ENCODE peak calls at places on chromosome X, in ten cellular contexts. L is aorta; R is SK-N-SH; D is NT2/D1; S is CD8-positive, alpha-beta T cell; O is upper lobe of right lung; J is ascending aorta; F is ovary; X is naive thymus-derived CD4-positive, alpha-beta T cell; Y is gastrocnemius medialis. A is an unnamed sample. For H3K9me3 and H3K4me1, the result is how much of the 10 kb centered on the place peaks cover.

GRCh38 chrX:129495941-129496340 is 27.3 kb downstream of the SMARCA1 start:
- DNase-seq in S (no peak), X (no peak), D (no peak), F (no peak), L (no peak), Y (no peak), J (no peak), R (no peak), O (no peak), A (no peak)

GRCh38 chrX:103360092-103360491 is 3.8 kb downstream of the TCEAL9 start:
- DNase-seq in L (no peak), J (no peak), X (no peak), F (no peak), R (peak), S (no peak), Y (no peak), O (no peak), D (no peak), A (no peak)

GRCh38 chrX:123920065-123920785 is 41.3 kb upstream of the STAG2 start:
- DNase-seq in X (no peak), F (no peak), S (no peak), L (no peak), R (no peak), J (no peak), O (no peak), D (no peak), Y (no peak), A (no peak)

GRCh38 chrX:129318375-129318774 is 204.9 kb downstream of the SMARCA1 start:
- DNase-seq in S (no peak), O (no peak), L (no peak), F (no peak), Y (no peak), R (peak), J (no peak), X (no peak), D (no peak), A (no peak)

GRCh38 chrX:48474127-48474526 is 1.9 kb upstream of the FTSJ1 start:
- DNase-seq in J (no peak), D (no peak), L (no peak), O (no peak), Y (no peak), R (peak), S (no peak), X (no peak), F (no peak), A (no peak)

GRCh38 chrX:42708222-42708621 is 69.7 kb downstream of the PPP1R2C start:
- DNase-seq in X (no peak), R (no peak), F (no peak), O (no peak), S (no peak), D (no peak), J (no peak), L (no peak), Y (no peak), A (no peak)

GRCh38 chrX:27728291-27728690 is 79.5 kb upstream of the MAGEB10 start:
- DNase-seq in S (no peak), D (no peak), F (no peak), R (no peak), X (no peak), J (no peak), Y (no peak), O (no peak), L (no peak), A (no peak)

GRCh38 chrX:74890676-74891430 is 34.4 kb downstream of the NEXMIF start:
- DNase-seq in S (no peak), J (no peak), O (no peak), F (no peak), D (no peak), X (no peak), R (peak), Y (no peak), L (no peak), A (no peak)

GRCh38 chrX:54920610-54921426 is at the start of gene TRO:
- DNase-seq in X (no peak), L (no peak), J (no peak), O (no peak), S (no peak), Y (no peak), D (peak), F (no peak), R (peak), A (peak)

GRCh38 chrX:9558615-9559014 is 93.8 kb downstream of the TBL1X start:
- DNase-seq in D (no peak), J (no peak), Y (no peak), S (no peak), O (no peak), R (no peak), X (no peak), L (no peak), F (no peak), A (peak)

GRCh38 chrX:102840871-102841705 is 96.0 kb upstream of the RAB40AL start:
- DNase-seq in Y (no peak), O (no peak), S (no peak), X (no peak), D (peak), R (no peak), J (no peak), L (no peak), F (no peak), A (no peak)

GRCh38 chrX:129450123-129450522 is 73.2 kb downstream of the SMARCA1 start:
- DNase-seq in F (no peak), S (no peak), D (no peak), Y (no peak), J (no peak), R (no peak), L (no peak), X (no peak), O (no peak), A (no peak)

GRCh38 chrX:123959281-123960063 is 2.0 kb upstream of the STAG2 start:
- DNase-seq in O (peak), S (peak), J (peak), F (peak), X (peak), L (peak), Y (peak), D (no peak), R (peak), A (peak)

GRCh38 chrX:23118890-23119527 is 119.2 kb downstream of the DDX53 start:
- DNase-seq in X (no peak), S (no peak), O (no peak), R (no peak), J (no peak), D (no peak), F (no peak), L (no peak), Y (no peak), A (no peak)

GRCh38 chrX:103780701-103781402 is 4.2 kb downstream of the PLP1 start:
- DNase-seq in Y (no peak), R (no peak), O (no peak), X (no peak), D (no peak), F (no peak), L (no peak), J (no peak), S (no peak), A (no peak)

GRCh38 chrX:150546711-150547153 is 21.7 kb upstream of the MTM1 start:
- DNase-seq in S (peak), D (no peak), J (no peak), O (no peak), F (peak), Y (no peak), X (peak), R (no peak), L (no peak), A (peak)

GRCh38 chrX:23779025-23779424 is 3.9 kb upstream of the SAT1 start:
- DNase-seq in O (no peak), L (no peak), Y (no peak), X (no peak), J (no peak), R (no peak), S (no peak), D (no peak), F (no peak), A (peak)

GRCh38 chrX:24117288-24117687 is 32.2 kb upstream of the ZFX start:
- DNase-seq in J (no peak), X (no peak), Y (no peak), O (no peak), L (no peak), R (no peak), S (no peak), F (peak), D (no peak), A (no peak)

GRCh38 chrX:107542500-107542899 is 85.8 kb upstream of the PRPS1 start:
- DNase-seq in F (no peak), J (no peak), Y (no peak), L (no peak), O (no peak), X (no peak), D (no peak), R (peak), S (no peak), A (no peak)

GRCh38 chrX:12657881-12658280 is 133.3 kb upstream of the PRPS2 start:
- DNase-seq in F (no peak), D (no peak), J (no peak), L (no peak), R (no peak), S (no peak), Y (no peak), X (no peak), O (no peak), A (no peak)

GRCh38 chrX:107831071-107831470 is 5.4 kb downstream of the MID2 start:
- DNase-seq in S (no peak), F (no peak), O (no peak), Y (no peak), L (no peak), J (no peak), D (no peak), X (no peak), R (no peak), A (no peak)

GRCh38 chrX:124030520-124030919 is 69.0 kb downstream of the STAG2 start:
- DNase-seq in S (no peak), L (no peak), D (no peak), F (no peak), Y (no peak), X (no peak), O (no peak), J (no peak), R (no peak), A (no peak)

GRCh38 chrX:116114999-116115398 is 55.5 kb upstream of the AGTR2 start:
- DNase-seq in D (no peak), J (no peak), S (no peak), O (no peak), L (no peak), Y (no peak), F (no peak), R (peak), X (no peak), A (no peak)

GRCh38 chrX:119249836-119250340 is 13.8 kb downstream of the PGRMC1 start:
- DNase-seq in R (no peak), Y (no peak), L (no peak), S (no peak), J (no peak), X (no peak), D (no peak), F (no peak), O (no peak), A (peak)

GRCh38 chrX:130401415-130402210 is at the start of gene RBMX2:
- DNase-seq in X (peak), J (peak), F (peak), Y (peak), L (peak), D (peak), S (peak), O (peak), R (peak), A (peak)

GRCh38 chrX:68684291-68684918 is 36.9 kb downstream of the STARD8 start:
- DNase-seq in D (no peak), J (peak), R (no peak), L (peak), X (no peak), F (no peak), Y (peak), O (peak), S (no peak), A (no peak)

GRCh38 chrX:115940348-115940747 is 230.2 kb upstream of the AGTR2 start:
- DNase-seq in R (no peak), F (no peak), L (no peak), J (no peak), D (no peak), X (no peak), S (no peak), Y (no peak), O (no peak), A (no peak)

GRCh38 chrX:12693754-12694153 is 97.5 kb upstream of the PRPS2 start:
- DNase-seq in Y (no peak), L (no peak), R (no peak), S (no peak), X (no peak), D (no peak), O (no peak), F (no peak), J (no peak), A (no peak)

DNA sequence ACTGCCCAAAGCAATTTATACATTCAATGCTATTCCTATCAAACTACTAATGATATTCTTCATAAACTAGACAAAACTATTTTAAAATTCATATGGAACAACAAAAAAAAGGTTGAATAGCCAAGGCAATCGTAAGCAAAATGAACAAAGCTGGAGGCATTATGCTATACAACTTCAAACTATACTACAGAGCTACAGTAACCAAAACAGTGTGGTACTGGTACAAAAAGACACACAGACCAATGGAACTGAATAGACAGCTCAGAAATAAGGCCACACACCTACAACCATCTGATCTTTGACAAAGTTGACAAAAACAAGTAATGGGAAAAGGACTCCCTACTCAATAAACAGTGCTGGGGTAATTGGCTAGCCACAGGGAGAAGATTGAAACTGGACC is 67.0 kb downstream of the FGF16 start:
- DNase-seq in R (no peak), Y (no peak), D (no peak), X (no peak), J (no peak), O (no peak), F (no peak), S (no peak), L (no peak), A (no peak)
- H3K9me3 ChIP-seq in R (under half), Y (under half), D (under half), X (under half), J (under half), O (under half), F (under half), S (under half), L (under half), A (under half)

GRCh38 chrX:72272868-72273267 is 4.2 kb downstream of the RPS4X start:
- DNase-seq in S (no peak), L (no peak), D (no peak), O (no peak), X (no peak), R (no peak), Y (no peak), J (no peak), F (no peak), A (no peak)
- H3K4me1 ChIP-seq in S (under half), L (under half), D (under half), O (under half), X (under half), R (under half), Y (under half), J (under half), F (under half), A (under half)

GRCh38 chrX:18119856-18120255 is 100.8 kb downstream of the BEND2 start:
- DNase-seq in X (no peak), Y (no peak), J (no peak), D (no peak), F (no peak), L (no peak), S (no peak), R (no peak), O (no peak), A (no peak)
- H3K9me3 ChIP-seq in X (under half), Y (under half), J (under half), D (under half), F (under half), L (under half), S (under half), R (under half), O (under half), A (under half)

GRCh38 chrX:153968754-153969124 is 2.9 kb downstream of the HCFC1 start:
- DNase-seq in R (no peak), Y (no peak), F (no peak), X (peak), J (no peak), S (peak), L (peak), D (no peak), O (no peak), A (peak)

GRCh38 chrX:153971124-153971631 is 440 bp downstream of the HCFC1 start:
- DNase-seq in O (peak), X (peak), D (peak), F (peak), S (peak), Y (peak), J (peak), R (peak), L (peak), A (peak)

GRCh38 chrX:153970398-153971123 is 1.1 kb downstream of the HCFC1 start:
- DNase-seq in D (peak), J (no peak), R (peak), L (peak), F (peak), S (no peak), O (no peak), Y (no peak), X (peak), A (peak)

GRCh38 chrX:153969125-153969903 is 2.3 kb downstream of the HCFC1 start:
- DNase-seq in Y (no peak), S (peak), F (peak), O (no peak), R (no peak), D (no peak), J (no peak), L (peak), X (no peak), A (no peak)

DNA sequence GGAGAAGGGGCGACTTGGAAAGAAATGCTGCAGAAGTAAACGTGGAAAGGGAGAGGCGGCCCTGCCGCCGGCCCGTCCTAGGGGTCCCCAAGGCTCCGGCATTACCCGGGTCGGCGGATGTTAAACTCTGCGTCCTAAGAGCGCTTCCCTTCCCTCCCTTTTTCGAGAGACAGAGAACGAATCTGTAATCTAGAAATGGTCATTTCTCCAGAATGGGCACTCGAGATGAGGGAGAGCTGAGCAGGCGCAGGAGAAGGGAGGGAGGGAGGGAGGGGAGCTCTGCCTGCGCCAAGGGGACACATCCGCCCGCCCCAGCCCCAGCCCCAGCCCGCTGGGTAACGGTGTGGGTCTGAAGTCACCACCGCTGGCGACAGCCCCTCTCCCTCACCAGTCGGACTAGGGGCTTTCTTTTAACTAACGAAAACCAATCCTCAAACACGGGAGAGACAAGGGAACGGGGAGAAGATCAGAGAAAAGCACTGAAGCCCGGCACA is 1.7 kb downstream of the HCFC1 start:
- DNase-seq in S (no peak), L (peak), Y (no peak), R (peak), D (no peak), J (no peak), X (peak), F (peak), O (no peak), A (no peak)
- H3K4me1 ChIP-seq in S (half or more), L (under half), Y (under half), R (half or more), D (under half), J (under half), X (under half), F (under half), O (under half), A (under half)

GRCh38 chrX:40050532-40050931 is 47.2 kb downstream of the BCOR start:
- DNase-seq in J (peak), X (no peak), L (no peak), D (no peak), F (no peak), O (no peak), S (no peak), Y (no peak), R (no peak), A (no peak)
- H3K9me3 ChIP-seq in J (under half), X (under half), L (under half), D (half or more), F (under half), O (under half), S (under half), Y (under half), R (under half), A (under half)

GRCh38 chrX:6383488-6383887 is 151.4 kb downstream of the VCX3A start:
- DNase-seq in S (no peak), R (no peak), F (no peak), X (no peak), Y (no peak), J (no peak), L (no peak), D (peak), O (no peak), A (no peak)
- H3K4me1 ChIP-seq in S (under half), R (under half), F (under half), X (under half), Y (under half), J (under half), L (under half), D (under half), O (under half), A (under half)

DNA sequence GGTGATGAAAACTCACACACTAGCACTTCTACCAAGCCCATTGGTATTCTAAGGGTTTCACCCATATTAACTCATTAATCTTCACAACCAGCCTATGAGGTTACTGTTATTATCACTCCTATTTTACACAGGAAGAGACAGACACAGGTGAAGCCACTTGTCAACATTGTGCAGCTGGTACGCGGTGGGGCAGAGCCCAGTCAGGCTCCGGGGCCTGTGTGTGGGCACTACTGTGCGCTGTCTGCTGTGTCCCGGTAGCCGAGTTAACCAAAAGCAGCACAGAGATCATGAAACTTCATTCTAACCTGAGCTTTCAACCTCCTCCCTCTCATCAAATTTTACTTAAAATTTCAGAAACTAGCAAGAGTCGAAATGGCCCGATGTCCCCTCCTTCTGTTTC is 111.3 kb downstream of the PHKA2 start:
- DNase-seq in X (no peak), F (no peak), J (peak), R (no peak), Y (no peak), L (no peak), O (no peak), D (no peak), S (no peak), A (no peak)
- H3K9me3 ChIP-seq in X (under half), F (under half), J (under half), R (under half), Y (under half), L (under half), O (under half), D (under half), S (under half), A (under half)

A was measured in SJCRH30.